ENCODE peak calls at places on chromosomes 12 and 14, in four cellular contexts. E is H1, Z is neuronal stem cell, O is IMR-90. Q is an unnamed sample.
A peak's percentile ranks its signal among the peaks of the same experiment; 100 is the strongest.

GRCh38 chr14:103854822-103855733 is 7.7 kb upstream of the PPP1R13B start:
- DNase-seq in O (no peak), Z (no peak), E (peak; percentile 78), Q (peak; percentile 83)

GRCh38 chr12:78963439-78964222 is 99.1 kb downstream of the SYT1 start:
- DNase-seq in E (no peak), Z (no peak), O (peak; percentile 61), Q (no peak)

GRCh38 chr14:25150934-25151790 is 101.2 kb upstream of the STXBP6 start:
- DNase-seq in E (no peak), Z (no peak), O (peak; percentile 71), Q (no peak)

GRCh38 chr14:103073876-103074698 is 9.9 kb upstream of the LBHD2 start:
- DNase-seq in E (no peak), Z (no peak), O (no peak), Q (no peak)

GRCh38 chr12:108854055-108854452 is 3.3 kb downstream of the SSH1 start:
- DNase-seq in Z (no peak), O (peak; percentile 95), E (no peak), Q (no peak)

GRCh38 chr12:120367252-120367923 is 1.6 kb downstream of the MSI1 start:
- DNase-seq in E (peak; percentile 79), Z (peak; percentile 49), O (no peak), Q (peak; percentile 77)

GRCh38 chr12:29921307-29921706 is 137.6 kb upstream of the TMTC1 start:
- DNase-seq in O (peak; percentile 26), E (no peak), Z (no peak), Q (no peak)

GRCh38 chr12:52692253-52692652 is 11.1 kb downstream of the KRT77 start:
- DNase-seq in E (peak; percentile 70), Z (no peak), O (no peak), Q (peak; percentile 87)

GRCh38 chr12:93127107-93127560 is 198.0 kb upstream of the EEA1 start:
- DNase-seq in E (no peak), Z (no peak), O (no peak), Q (no peak)

GRCh38 chr14:102775855-102776760 is 1.1 kb upstream of the TRAF3 start:
- DNase-seq in E (no peak), Z (no peak), O (peak; percentile 80), Q (peak; percentile 32)

GRCh38 chr14:62280366-62280765 is 518.1 kb downstream of the SNAPC1 start:
- DNase-seq in E (no peak), O (no peak), Z (no peak), Q (no peak)

GRCh38 chr14:69650948-69651369 is 39.6 kb downstream of the SUSD6 start:
- DNase-seq in E (no peak), O (no peak), Z (no peak), Q (no peak)

GRCh38 chr12:74849801-74850200 is 312.2 kb downstream of the ATXN7L3B start:
- DNase-seq in O (no peak), Z (no peak), E (no peak), Q (no peak)

GRCh38 chr12:85275359-85275758 is 4.7 kb upstream of the ALX1 start:
- DNase-seq in Z (peak; percentile 5), E (no peak), O (no peak), Q (no peak)

GRCh38 chr14:74784634-74785033 is 21.5 kb downstream of the YLPM1 start:
- DNase-seq in Z (no peak), O (no peak), E (no peak), Q (no peak)

GRCh38 chr12:59624732-59625455 is 29.1 kb downstream of the SLC16A7 start:
- DNase-seq in O (no peak), E (no peak), Z (no peak), Q (no peak)

GRCh38 chr14:104746071-104746545 is 6.8 kb upstream of the SIVA1 start:
- DNase-seq in E (no peak), Z (no peak), O (no peak), Q (no peak)

GRCh38 chr14:20714593-20715250 is 26.2 kb downstream of the ANG start:
- DNase-seq in E (no peak), O (peak; percentile 34), Z (no peak), Q (no peak)

GRCh38 chr12:7039403-7039802 is 21.1 kb upstream of the C1S start:
- DNase-seq in O (no peak), E (no peak), Z (no peak), Q (no peak)
- H4K8ac ChIP-seq in O (no peak overlapping the region), E (no peak overlapping the region), Z (no peak overlapping the region), Q (no peak overlapping the region)

DNA sequence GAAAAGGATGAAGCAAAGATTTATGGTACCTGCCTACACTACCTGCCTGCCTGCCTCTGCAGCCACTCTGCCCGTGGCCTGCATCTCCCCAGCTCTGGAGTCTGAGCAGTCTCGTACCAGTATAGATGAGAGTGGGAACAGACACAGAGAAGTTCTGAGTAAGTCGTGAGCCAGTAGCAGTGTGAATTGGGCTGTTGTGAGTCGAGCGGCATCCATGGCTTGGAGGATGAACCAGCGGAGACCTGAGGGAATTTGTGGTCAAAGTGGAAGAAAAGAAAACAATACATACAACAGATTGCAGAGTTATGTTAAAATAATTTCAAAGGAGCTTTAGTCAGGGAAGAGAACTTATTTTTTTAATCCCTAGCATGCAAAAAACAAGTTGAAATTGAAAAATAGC is 25.3 kb downstream of the C2CD5 start:
- DNase-seq in Z (no peak), O (no peak), E (no peak), Q (no peak)
- H2AFZ ChIP-seq in Z (no peak overlapping the region), O (no peak overlapping the region), E (no peak overlapping the region), Q (no peak overlapping the region)

GRCh38 chr12:89707623-89707991 is 1.0 kb downstream of the ATP2B1 start:
- DNase-seq in E (peak; percentile 55), Z (peak; percentile 38), O (no peak), Q (peak; percentile 59)
- H2BK15ac ChIP-seq in E (no peak overlapping the region), Z (no peak overlapping the region), O (peak overlapping the region; percentile 46), Q (no peak overlapping the region)

GRCh38 chr12:110444455-110444854 is 5.7 kb downstream of the ARPC3 start:
- DNase-seq in Z (no peak), E (no peak), O (no peak), Q (no peak)

GRCh38 chr12:110453569-110454296 is 3.6 kb upstream of the ARPC3 start:
- DNase-seq in O (no peak), Z (no peak), E (no peak), Q (no peak)

GRCh38 chr12:110451263-110451662 is 1.1 kb upstream of the ARPC3 start:
- DNase-seq in Z (no peak), O (no peak), E (no peak), Q (no peak)

DNA sequence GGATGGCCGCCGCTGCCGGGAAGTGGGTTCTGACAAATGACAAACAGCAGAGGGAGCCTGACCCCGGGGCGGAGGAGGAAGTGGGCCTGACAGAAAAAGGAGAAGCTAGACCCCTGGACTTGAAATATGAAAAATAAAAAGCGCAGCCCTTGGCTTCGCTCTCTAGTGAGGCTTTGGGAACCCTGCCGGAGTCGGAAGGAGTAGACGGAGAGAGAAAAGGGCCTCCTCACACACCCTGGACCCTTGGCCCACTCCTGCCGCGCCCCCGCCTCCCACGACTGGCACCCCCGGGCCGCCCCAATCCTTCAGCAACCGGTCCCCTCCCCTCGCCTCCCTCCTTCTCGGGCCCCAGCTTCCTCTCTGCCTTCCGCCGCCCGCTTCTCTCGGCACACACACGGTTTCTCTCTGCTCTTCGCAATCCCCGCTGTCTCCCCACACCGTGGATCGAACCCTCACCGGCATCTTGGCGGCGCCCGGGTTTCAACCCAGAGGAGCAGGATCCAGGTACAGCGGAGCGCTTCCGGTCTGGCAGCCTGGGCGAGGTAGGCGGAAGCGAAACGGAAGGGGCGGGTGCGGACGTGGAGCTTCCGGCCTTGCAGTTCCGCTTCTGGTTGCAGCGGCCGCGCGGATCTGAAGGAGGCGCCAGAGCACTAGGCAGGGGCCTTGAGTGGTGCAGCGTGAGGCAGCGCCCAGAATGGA is at the start of gene ARPC3:
- DNase-seq in Z (peak; percentile 84), O (peak; percentile 92), E (peak; percentile 94), Q (peak; percentile 98)
- H4K8ac ChIP-seq in Z (no peak within 1 kb of the TSS), O (peak within 1 kb of the TSS; percentile 94), E (peak within 1 kb of the TSS; percentile 90), Q (no peak within 1 kb of the TSS)

GRCh38 chr12:53739285-53740129 is 12.3 kb upstream of the CALCOCO1 start:
- DNase-seq in E (no peak), Z (no peak), O (no peak), Q (no peak)

GRCh38 chr12:53737494-53737808 is 10.2 kb upstream of the CALCOCO1 start:
- DNase-seq in E (no peak), Z (no peak), O (no peak), Q (no peak)

GRCh38 chr12:53736602-53737493 is 9.6 kb upstream of the CALCOCO1 start:
- DNase-seq in Z (peak; percentile 69), O (no peak), E (no peak), Q (no peak)

GRCh38 chr12:53738834-53739284 is 11.6 kb upstream of the CALCOCO1 start:
- DNase-seq in O (no peak), Z (no peak), E (peak; percentile 57), Q (peak; percentile 58)

DNA sequence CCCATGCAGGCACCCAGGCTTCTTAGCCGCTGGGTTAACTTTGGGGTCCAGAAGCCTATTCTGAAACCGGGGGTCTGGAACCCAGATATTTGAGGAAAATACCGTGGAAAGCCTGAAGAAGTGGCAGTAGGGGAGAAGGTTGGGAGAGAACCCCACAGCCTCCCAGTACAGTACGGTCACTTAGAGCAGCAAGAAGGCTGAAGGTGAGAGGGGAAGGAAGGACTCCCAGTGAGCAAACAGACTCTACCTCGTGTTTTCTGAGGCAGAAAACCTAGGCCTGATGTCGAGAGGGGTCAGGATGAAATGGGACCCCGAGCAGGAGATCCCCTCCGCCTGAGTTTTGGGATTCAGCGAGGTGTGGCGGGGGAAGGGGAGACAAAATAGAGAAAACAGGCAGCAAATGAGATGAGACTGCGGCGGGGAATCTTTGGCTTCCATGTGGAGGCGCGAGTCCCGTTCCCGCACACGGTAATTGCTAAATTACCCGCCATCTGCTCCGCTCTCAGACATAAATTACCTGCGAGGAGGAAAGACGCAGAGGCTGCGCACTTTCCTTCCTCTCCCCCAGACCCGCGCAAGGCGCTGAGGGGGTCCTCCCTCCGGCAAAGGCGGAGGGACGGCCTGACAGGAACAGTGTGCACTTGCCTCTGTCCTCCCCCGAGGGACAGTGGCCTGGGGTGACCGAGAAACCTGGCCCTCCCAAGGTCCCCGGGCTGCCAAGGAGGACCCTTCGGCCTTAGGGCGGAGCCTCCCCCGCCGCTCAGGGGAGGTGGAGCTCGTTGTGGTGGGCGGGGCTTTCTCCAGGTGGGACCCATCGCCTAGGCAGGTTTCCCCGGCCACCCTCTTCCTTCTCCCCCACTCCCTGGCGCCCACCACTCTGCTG is 10.9 kb upstream of the CALCOCO1 start:
- DNase-seq in O (no peak), E (peak; percentile 92), Z (no peak), Q (peak; percentile 88)
- H2AFZ ChIP-seq in O (peak overlapping the region; percentile 47), E (peak overlapping the region; percentile 98), Z (peak overlapping the region; percentile 79), Q (no peak overlapping the region)

DNA sequence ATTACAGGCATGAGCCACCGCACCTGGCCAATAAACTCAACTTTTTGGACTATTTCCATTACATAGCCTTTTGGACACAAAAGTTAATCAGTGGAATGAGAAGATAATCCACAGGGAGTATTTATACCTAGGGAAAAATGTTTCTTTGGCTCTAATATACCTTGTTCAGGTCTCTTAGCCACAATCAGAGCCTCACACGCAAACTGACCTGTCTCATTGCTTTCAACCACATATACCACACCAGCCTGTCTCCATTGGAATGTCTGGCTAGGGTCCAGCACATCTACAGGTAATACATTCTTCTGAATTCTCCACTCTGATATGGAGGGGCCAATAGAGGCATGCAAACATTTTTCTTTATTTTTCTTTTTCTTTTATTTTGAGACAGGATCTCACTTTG is 3.8 kb upstream of the RBMS2 start:
- DNase-seq in O (no peak), Z (no peak), E (no peak), Q (no peak)
- H2BK15ac ChIP-seq in O (peak overlapping the region; percentile 99), Z (no peak overlapping the region), E (no peak overlapping the region), Q (no peak overlapping the region)